ENCODE peak calls at places on chromosome 12, in four cellular contexts. N is neuronal stem cell, G is trophoblast cell, M is IMR-90. I is an unnamed sample.

GRCh38 chr12:113932411-113933196 is 33.5 kb downstream of the RBM19 start:
- DNase-seq in N (no peak), G (no peak), M (peak; percentile 2), I (peak; percentile 71)

GRCh38 chr12:25276199-25276937 is 25.6 kb upstream of the KRAS start:
- DNase-seq in N (no peak), G (peak; percentile 49), M (peak; percentile 98), I (no peak)

GRCh38 chr12:124518051-124518932 is 49.1 kb downstream of the NCOR2 start:
- DNase-seq in N (peak; percentile 75), G (peak; percentile 55), M (peak; percentile 99), I (peak; percentile 63)

GRCh38 chr12:130086248-130086647 is 76.0 kb upstream of the FZD10 start:
- DNase-seq in N (no peak), G (no peak), M (no peak), I (no peak)

GRCh38 chr12:69502342-69503081 is 32.3 kb downstream of the FRS2 start:
- DNase-seq in N (no peak), G (peak; percentile 75), M (no peak), I (no peak)

GRCh38 chr12:132074216-132074615 is 69.9 kb downstream of the DDX51 start:
- DNase-seq in N (no peak), G (no peak), M (no peak), I (no peak)

GRCh38 chr12:70247653-70248199 is 4.5 kb downstream of the CNOT2 start:
- DNase-seq in N (no peak), G (peak; percentile 12), M (no peak), I (no peak)

GRCh38 chr12:68260153-68260552 is 6.7 kb upstream of the IL22 start:
- DNase-seq in N (no peak), G (no peak), M (no peak), I (no peak)

GRCh38 chr12:92403210-92404175 is 257.8 kb upstream of the BTG1 start:
- DNase-seq in N (no peak), G (peak; percentile 90), M (no peak), I (peak; percentile 67)

GRCh38 chr12:13373131-13373530 is 176.6 kb downstream of the EMP1 start:
- DNase-seq in N (no peak), G (no peak), M (no peak), I (no peak)

GRCh38 chr12:106301611-106302321 is 767 bp upstream of the TCP11L2 start:
- DNase-seq in N (peak; percentile 24), G (peak; percentile 74), M (peak; percentile 64), I (peak; percentile 81)

GRCh38 chr12:67766370-67766769 is 117.8 kb downstream of the DYRK2 start:
- DNase-seq in N (no peak), G (peak; percentile 10), M (peak; percentile 90), I (peak; percentile 88)

GRCh38 chr12:64169999-64170398 is 52.1 kb downstream of the KICS2 start:
- DNase-seq in N (no peak), G (no peak), M (no peak), I (no peak)

GRCh38 chr12:12403264-12404248 is 46.7 kb downstream of the BORCS5 start:
- DNase-seq in N (no peak), G (peak; percentile 86), M (no peak), I (no peak)

GRCh38 chr12:87216436-87216835 is 812.8 kb downstream of the C12orf50 start:
- DNase-seq in N (no peak), G (no peak), M (peak; percentile 10), I (no peak)

GRCh38 chr12:14418526-14418925 is 53.0 kb downstream of the ATF7IP start:
- DNase-seq in N (no peak), G (peak; percentile 32), M (peak; percentile 38), I (no peak)

GRCh38 chr12:116504438-116504837 is 54.7 kb upstream of the MAP1LC3B2 start:
- DNase-seq in N (no peak), G (no peak), M (no peak), I (no peak)

GRCh38 chr12:50110762-50111416 is 1.1 kb upstream of the COX14 start:
- DNase-seq in N (no peak), G (peak; percentile 6), M (peak; percentile 11), I (peak; percentile 84)

GRCh38 chr12:38507839-38508238 is 191.3 kb downstream of the ALG10B start:
- DNase-seq in N (no peak), G (no peak), M (no peak), I (no peak)

GRCh38 chr12:112190626-112191025 is 65.3 kb downstream of the TRAFD1 start:
- DNase-seq in N (no peak), G (no peak), M (no peak), I (no peak)

GRCh38 chr12:107660861-107661415 is 24.7 kb upstream of the PWP1 start:
- DNase-seq in N (no peak), G (no peak), M (no peak), I (no peak)

GRCh38 chr12:85275359-85275758 is 4.7 kb upstream of the ALX1 start:
- DNase-seq in N (peak; percentile 5), G (no peak), M (no peak), I (peak; percentile 39)

GRCh38 chr12:77845831-77846230 is 15.1 kb downstream of the NAV3 start:
- DNase-seq in N (no peak), G (no peak), M (peak; percentile 44), I (no peak)

GRCh38 chr12:78866518-78866917 is 1.9 kb downstream of the SYT1 start:
- DNase-seq in N (no peak), G (no peak), M (no peak), I (no peak)

GRCh38 chr12:18139989-18140596 is 50.1 kb upstream of the RERGL start:
- DNase-seq in N (peak; percentile 15), G (peak; percentile 71), M (peak; percentile 27), I (peak; percentile 29)

GRCh38 chr12:40164034-40164433 is 58.2 kb upstream of the SLC2A13 start:
- DNase-seq in N (no peak), G (no peak), M (no peak), I (peak; percentile 55)

GRCh38 chr12:107277850-107278249 is 184.5 kb upstream of the CRY1 start:
- DNase-seq in N (no peak), G (no peak), M (peak; percentile 84), I (no peak)

GRCh38 chr12:111330800-111331752 is 37.8 kb downstream of the PHETA1 start:
- DNase-seq in N (no peak), G (peak; percentile 70), M (peak; percentile 24), I (peak; percentile 79)

GRCh38 chr12:109458771-109459208 is 18.3 kb downstream of the KCTD10 start:
- DNase-seq in N (peak; percentile 35), G (no peak), M (peak; percentile 74), I (peak; percentile 66)

GRCh38 chr12:53207042-53207441 is at the start of gene ITGB7:
- DNase-seq in N (no peak), G (no peak), M (no peak), I (no peak)
- H3K4me3 ChIP-seq in N (no peak within 1 kb of the TSS), G (no peak within 1 kb of the TSS), M (no peak within 1 kb of the TSS), I (no peak within 1 kb of the TSS)

DNA sequence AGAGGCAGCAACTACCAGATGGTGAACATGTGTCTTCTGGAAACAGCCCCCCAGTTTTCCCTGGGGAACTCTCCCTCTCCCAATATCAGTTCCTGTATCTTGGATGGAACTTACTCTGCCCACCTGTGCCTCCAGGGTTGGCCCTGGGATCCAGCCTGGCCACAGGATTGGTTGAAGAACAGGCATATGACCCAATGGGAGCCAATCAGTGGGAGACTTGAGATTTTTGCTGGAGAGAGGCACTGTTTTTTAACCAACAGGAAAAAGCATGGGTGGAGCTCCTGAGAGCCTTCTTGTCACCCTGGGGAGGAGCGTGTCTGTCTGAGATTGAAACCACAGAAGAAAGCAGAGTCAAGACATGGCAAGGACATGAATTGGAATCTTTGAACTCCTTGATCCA is 33.6 kb upstream of the COX6A1 start:
- DNase-seq in N (no peak), G (no peak), M (no peak), I (no peak)
- H3K18ac ChIP-seq in N (no peak overlapping the region), G (no peak overlapping the region), M (no peak overlapping the region), I (no peak overlapping the region)

GRCh38 chr12:91178139-91178561 is 4.5 kb downstream of the DCN start:
- DNase-seq in N (no peak), G (peak; percentile 9), M (peak; percentile 62), I (peak; percentile 15)

GRCh38 chr12:91178801-91179200 is 3.8 kb downstream of the DCN start:
- DNase-seq in N (no peak), G (no peak), M (no peak), I (no peak)

GRCh38 chr12:91180577-91180976 is 2.0 kb downstream of the DCN start:
- DNase-seq in N (no peak), G (no peak), M (peak; percentile 78), I (no peak)

GRCh38 chr12:91180162-91180561 is 2.5 kb downstream of the DCN start:
- DNase-seq in N (no peak), G (no peak), M (no peak), I (no peak)

GRCh38 chr12:91179315-91179714 is 3.3 kb downstream of the DCN start:
- DNase-seq in N (no peak), G (no peak), M (peak; percentile 21), I (no peak)
- H3K4me3 ChIP-seq in N (no peak overlapping the region), G (no peak overlapping the region), M (peak overlapping the region; percentile 94), I (no peak overlapping the region)

GRCh38 chr12:122265931-122266771 is at the start of gene VPS33A:
- DNase-seq in N (peak; percentile 98), G (peak; percentile 99), M (peak; percentile 99), I (peak; percentile 99)
- H3K18ac ChIP-seq in N (peak within 1 kb of the TSS; percentile 86), G (peak within 1 kb of the TSS; percentile 96), M (peak within 1 kb of the TSS; percentile 43), I (peak within 1 kb of the TSS; percentile 2)

GRCh38 chr12:74641694-74642093 is 104.1 kb downstream of the ATXN7L3B start:
- DNase-seq in N (no peak), G (no peak), M (no peak), I (no peak)

GRCh38 chr12:74646831-74647230 is 109.2 kb downstream of the ATXN7L3B start:
- DNase-seq in N (no peak), G (peak; percentile 28), M (no peak), I (peak; percentile 10)

GRCh38 chr12:74644681-74645080 is 107.0 kb downstream of the ATXN7L3B start:
- DNase-seq in N (no peak), G (no peak), M (no peak), I (no peak)

GRCh38 chr12:74647241-74647640 is 109.6 kb downstream of the ATXN7L3B start:
- DNase-seq in N (no peak), G (no peak), M (no peak), I (no peak)

GRCh38 chr12:74641262-74641661 is 103.6 kb downstream of the ATXN7L3B start:
- DNase-seq in N (no peak), G (no peak), M (no peak), I (no peak)
- H3K4me3 ChIP-seq in N (no peak overlapping the region), G (no peak overlapping the region), M (no peak overlapping the region), I (no peak overlapping the region)

GRCh38 chr12:6450091-6450868 is 1.6 kb upstream of the TAPBPL start:
- DNase-seq in N (no peak), G (no peak), M (no peak), I (no peak)

GRCh38 chr12:6452245-6452731 is 446 bp downstream of the TAPBPL start:
- DNase-seq in N (no peak), G (no peak), M (no peak), I (no peak)

GRCh38 chr12:6452908-6453630 is 1.2 kb downstream of the TAPBPL start:
- DNase-seq in N (no peak), G (no peak), M (no peak), I (no peak)

GRCh38 chr12:6450869-6451347 is 934 bp upstream of the TAPBPL start:
- DNase-seq in N (no peak), G (no peak), M (no peak), I (no peak)

GRCh38 chr12:6451348-6452244 is at the start of gene TAPBPL:
- DNase-seq in N (no peak), G (peak; percentile 78), M (peak; percentile 75), I (peak; percentile 74)
- H3K18ac ChIP-seq in N (peak within 1 kb of the TSS; percentile 66), G (no peak within 1 kb of the TSS), M (peak within 1 kb of the TSS; percentile 95), I (peak within 1 kb of the TSS; percentile 34)